ENCODE peak calls at places on chromosomes 5 and 9, in eight cellular contexts. One of them, this sample, is unnamed.

GRCh38 chr5:81181576-81182316 is 51.4 kb upstream of the CKMT2 start:
- DNase-seq in left ventricle myocardium inferior: no peak
- DNase-seq in gastrocnemius medialis: no peak
- DNase-seq in CD4-positive, alpha-beta T cell: no peak
- DNase-seq in breast epithelium: no peak
- DNase-seq in GM12864: no peak
- DNase-seq in endothelial cell: no peak
- DNase-seq in GM13976: no peak
- DNase-seq in this sample: no peak

GRCh38 chr5:10352404-10353240 is 873 bp upstream of the MARCHF6 start:
- DNase-seq in left ventricle myocardium inferior: no peak
- DNase-seq in gastrocnemius medialis: peak; percentile 31
- DNase-seq in CD4-positive, alpha-beta T cell: no peak
- DNase-seq in breast epithelium: no peak
- DNase-seq in GM12864: peak; percentile 48
- DNase-seq in endothelial cell: peak; percentile 21
- DNase-seq in GM13976: no peak
- DNase-seq in this sample: peak; percentile 53

GRCh38 chr5:64637144-64637543 is 53.2 kb upstream of the SHISAL2B start:
- DNase-seq in left ventricle myocardium inferior: no peak
- DNase-seq in gastrocnemius medialis: no peak
- DNase-seq in CD4-positive, alpha-beta T cell: no peak
- DNase-seq in breast epithelium: no peak
- DNase-seq in GM12864: peak; percentile 2
- DNase-seq in endothelial cell: no peak
- DNase-seq in GM13976: no peak
- DNase-seq in this sample: no peak

GRCh38 chr5:10300246-10300645 is 7.5 kb downstream of the CMBL start:
- DNase-seq in left ventricle myocardium inferior: no peak
- DNase-seq in gastrocnemius medialis: no peak
- DNase-seq in CD4-positive, alpha-beta T cell: no peak
- DNase-seq in breast epithelium: no peak
- DNase-seq in GM12864: no peak
- DNase-seq in endothelial cell: no peak
- DNase-seq in GM13976: no peak
- DNase-seq in this sample: no peak

GRCh38 chr9:33161011-33161588 is 6.0 kb downstream of the B4GALT1 start:
- DNase-seq in left ventricle myocardium inferior: peak; percentile 53
- DNase-seq in gastrocnemius medialis: peak; percentile 53
- DNase-seq in CD4-positive, alpha-beta T cell: peak; percentile 37
- DNase-seq in breast epithelium: no peak
- DNase-seq in GM12864: no peak
- DNase-seq in endothelial cell: no peak
- DNase-seq in GM13976: no peak
- DNase-seq in this sample: no peak

GRCh38 chr9:70079364-70080103 is 35.9 kb downstream of the MAMDC2 start:
- DNase-seq in left ventricle myocardium inferior: no peak
- DNase-seq in gastrocnemius medialis: no peak
- DNase-seq in CD4-positive, alpha-beta T cell: no peak
- DNase-seq in breast epithelium: no peak
- DNase-seq in GM12864: no peak
- DNase-seq in endothelial cell: no peak
- DNase-seq in GM13976: no peak
- DNase-seq in this sample: no peak

GRCh38 chr9:126638571-126639132 is 24.9 kb downstream of the LMX1B start:
- DNase-seq in left ventricle myocardium inferior: no peak
- DNase-seq in gastrocnemius medialis: no peak
- DNase-seq in CD4-positive, alpha-beta T cell: no peak
- DNase-seq in breast epithelium: no peak
- DNase-seq in GM12864: no peak
- DNase-seq in endothelial cell: no peak
- DNase-seq in GM13976: no peak
- DNase-seq in this sample: no peak

GRCh38 chr5:30693326-30693725 is 500.2 kb upstream of the CDH6 start:
- DNase-seq in left ventricle myocardium inferior: no peak
- DNase-seq in gastrocnemius medialis: no peak
- DNase-seq in CD4-positive, alpha-beta T cell: no peak
- DNase-seq in breast epithelium: no peak
- DNase-seq in GM12864: no peak
- DNase-seq in endothelial cell: no peak
- DNase-seq in GM13976: no peak
- DNase-seq in this sample: no peak

GRCh38 chr9:94990897-94991561 is 264.5 kb downstream of the AOPEP start:
- DNase-seq in left ventricle myocardium inferior: no peak
- DNase-seq in gastrocnemius medialis: no peak
- DNase-seq in CD4-positive, alpha-beta T cell: no peak
- DNase-seq in breast epithelium: no peak
- DNase-seq in GM12864: no peak
- DNase-seq in endothelial cell: no peak
- DNase-seq in GM13976: no peak
- DNase-seq in this sample: no peak

GRCh38 chr5:75053286-75054109 is 1.1 kb upstream of the GCNT4 start:
- DNase-seq in left ventricle myocardium inferior: peak; percentile 52
- DNase-seq in gastrocnemius medialis: peak; percentile 11
- DNase-seq in CD4-positive, alpha-beta T cell: peak; percentile 48
- DNase-seq in breast epithelium: peak; percentile 68
- DNase-seq in GM12864: no peak
- DNase-seq in endothelial cell: peak; percentile 61
- DNase-seq in GM13976: no peak
- DNase-seq in this sample: peak; percentile 74

GRCh38 chr5:132884548-132884947 is 11.1 kb downstream of the LEAP2 start:
- DNase-seq in left ventricle myocardium inferior: no peak
- DNase-seq in gastrocnemius medialis: no peak
- DNase-seq in CD4-positive, alpha-beta T cell: no peak
- DNase-seq in breast epithelium: no peak
- DNase-seq in GM12864: no peak
- DNase-seq in endothelial cell: no peak
- DNase-seq in GM13976: no peak
- DNase-seq in this sample: no peak

GRCh38 chr5:140821375-140822280 is at the start of gene PCDHA5:
- DNase-seq in left ventricle myocardium inferior: no peak
- DNase-seq in gastrocnemius medialis: no peak
- DNase-seq in CD4-positive, alpha-beta T cell: no peak
- DNase-seq in breast epithelium: no peak
- DNase-seq in GM12864: no peak
- DNase-seq in endothelial cell: no peak
- DNase-seq in GM13976: no peak
- DNase-seq in this sample: no peak

GRCh38 chr5:120789918-120790714 is 326.0 kb downstream of the PRR16 start:
- DNase-seq in left ventricle myocardium inferior: no peak
- DNase-seq in gastrocnemius medialis: no peak
- DNase-seq in CD4-positive, alpha-beta T cell: no peak
- DNase-seq in breast epithelium: no peak
- DNase-seq in GM12864: no peak
- DNase-seq in endothelial cell: no peak
- DNase-seq in GM13976: no peak
- DNase-seq in this sample: no peak

GRCh38 chr5:83925321-83925877 is 204.7 kb upstream of the HAPLN1 start:
- DNase-seq in left ventricle myocardium inferior: no peak
- DNase-seq in gastrocnemius medialis: no peak
- DNase-seq in CD4-positive, alpha-beta T cell: no peak
- DNase-seq in breast epithelium: no peak
- DNase-seq in GM12864: no peak
- DNase-seq in endothelial cell: no peak
- DNase-seq in GM13976: no peak
- DNase-seq in this sample: no peak

GRCh38 chr9:35517136-35517535 is 27.2 kb downstream of the RUSC2 start:
- DNase-seq in left ventricle myocardium inferior: no peak
- DNase-seq in gastrocnemius medialis: no peak
- DNase-seq in CD4-positive, alpha-beta T cell: no peak
- DNase-seq in breast epithelium: no peak
- DNase-seq in GM12864: no peak
- DNase-seq in endothelial cell: no peak
- DNase-seq in GM13976: no peak
- DNase-seq in this sample: no peak

GRCh38 chr5:66796306-66797292 is 200.4 kb downstream of the MAST4 start:
- DNase-seq in left ventricle myocardium inferior: no peak
- DNase-seq in gastrocnemius medialis: no peak
- DNase-seq in CD4-positive, alpha-beta T cell: no peak
- DNase-seq in breast epithelium: no peak
- DNase-seq in GM12864: no peak
- DNase-seq in endothelial cell: no peak
- DNase-seq in GM13976: no peak
- DNase-seq in this sample: no peak

GRCh38 chr9:135199489-135199888 is 112.0 kb downstream of the OLFM1 start:
- DNase-seq in left ventricle myocardium inferior: no peak
- DNase-seq in gastrocnemius medialis: no peak
- DNase-seq in CD4-positive, alpha-beta T cell: no peak
- DNase-seq in breast epithelium: no peak
- DNase-seq in GM12864: no peak
- DNase-seq in endothelial cell: no peak
- DNase-seq in GM13976: no peak
- DNase-seq in this sample: no peak

GRCh38 chr5:103624748-103625147 is 62.2 kb upstream of the NUDT12 start:
- DNase-seq in left ventricle myocardium inferior: no peak
- DNase-seq in gastrocnemius medialis: no peak
- DNase-seq in CD4-positive, alpha-beta T cell: no peak
- DNase-seq in breast epithelium: no peak
- DNase-seq in GM12864: no peak
- DNase-seq in endothelial cell: no peak
- DNase-seq in GM13976: no peak
- DNase-seq in this sample: no peak

GRCh38 chr5:97778451-97778850 is 595.4 kb upstream of the RIOK2 start:
- DNase-seq in left ventricle myocardium inferior: no peak
- DNase-seq in gastrocnemius medialis: no peak
- DNase-seq in CD4-positive, alpha-beta T cell: no peak
- DNase-seq in breast epithelium: no peak
- DNase-seq in GM12864: no peak
- DNase-seq in endothelial cell: no peak
- DNase-seq in GM13976: no peak
- DNase-seq in this sample: no peak

GRCh38 chr9:99403371-99403770 is 181.3 kb downstream of the SEC61B start:
- DNase-seq in left ventricle myocardium inferior: no peak
- DNase-seq in gastrocnemius medialis: no peak
- DNase-seq in CD4-positive, alpha-beta T cell: no peak
- DNase-seq in breast epithelium: no peak
- DNase-seq in GM12864: no peak
- DNase-seq in endothelial cell: no peak
- DNase-seq in GM13976: no peak
- DNase-seq in this sample: no peak

GRCh38 chr5:57889558-57889957 is 406.9 kb upstream of the ACTBL2 start:
- DNase-seq in left ventricle myocardium inferior: no peak
- DNase-seq in gastrocnemius medialis: no peak
- DNase-seq in CD4-positive, alpha-beta T cell: no peak
- DNase-seq in breast epithelium: no peak
- DNase-seq in GM12864: no peak
- DNase-seq in endothelial cell: peak; percentile 21
- DNase-seq in GM13976: no peak
- DNase-seq in this sample: no peak

GRCh38 chr5:57884346-57885102 is 401.9 kb upstream of the ACTBL2 start:
- DNase-seq in left ventricle myocardium inferior: no peak
- DNase-seq in gastrocnemius medialis: no peak
- DNase-seq in CD4-positive, alpha-beta T cell: no peak
- DNase-seq in breast epithelium: no peak
- DNase-seq in GM12864: no peak
- DNase-seq in endothelial cell: no peak
- DNase-seq in GM13976: no peak
- DNase-seq in this sample: no peak

GRCh38 chr5:57891443-57891842 is 408.8 kb upstream of the ACTBL2 start:
- DNase-seq in left ventricle myocardium inferior: no peak
- DNase-seq in gastrocnemius medialis: no peak
- DNase-seq in CD4-positive, alpha-beta T cell: no peak
- DNase-seq in breast epithelium: no peak
- DNase-seq in GM12864: no peak
- DNase-seq in endothelial cell: peak; percentile 19
- DNase-seq in GM13976: no peak
- DNase-seq in this sample: no peak

GRCh38 chr5:57887851-57888621 is 405.4 kb upstream of the ACTBL2 start:
- DNase-seq in left ventricle myocardium inferior: no peak
- DNase-seq in gastrocnemius medialis: no peak
- DNase-seq in CD4-positive, alpha-beta T cell: no peak
- DNase-seq in breast epithelium: no peak
- DNase-seq in GM12864: no peak
- DNase-seq in endothelial cell: peak; percentile 48
- DNase-seq in GM13976: no peak
- DNase-seq in this sample: no peak
- TF ChIP-seq CTCF in left ventricle myocardium inferior: peak; percentile 80
- TF ChIP-seq CTCF in gastrocnemius medialis: peak; percentile 52
- TF ChIP-seq CTCF in CD4-positive, alpha-beta T cell: no peak
- TF ChIP-seq CTCF in breast epithelium: peak; percentile 20
- TF ChIP-seq CTCF in GM12864: peak; percentile 33
- TF ChIP-seq CTCF in endothelial cell: no peak
- TF ChIP-seq CTCF in GM13976: no peak
- TF ChIP-seq CTCF in this sample: peak; percentile 26

GRCh38 chr9:137318565-137318964 is 16.5 kb upstream of the NRARP start:
- DNase-seq in left ventricle myocardium inferior: no peak
- DNase-seq in gastrocnemius medialis: no peak
- DNase-seq in CD4-positive, alpha-beta T cell: no peak
- DNase-seq in breast epithelium: no peak
- DNase-seq in GM12864: no peak
- DNase-seq in endothelial cell: no peak
- DNase-seq in GM13976: no peak
- DNase-seq in this sample: peak; percentile 17

GRCh38 chr9:137319976-137320551 is 18.0 kb upstream of the NRARP start:
- DNase-seq in left ventricle myocardium inferior: peak; percentile 11
- DNase-seq in gastrocnemius medialis: no peak
- DNase-seq in CD4-positive, alpha-beta T cell: no peak
- DNase-seq in breast epithelium: no peak
- DNase-seq in GM12864: no peak
- DNase-seq in endothelial cell: peak; percentile 19
- DNase-seq in GM13976: no peak
- DNase-seq in this sample: no peak

GRCh38 chr9:137317979-137318511 is 16.0 kb upstream of the NRARP start:
- DNase-seq in left ventricle myocardium inferior: peak; percentile 19
- DNase-seq in gastrocnemius medialis: no peak
- DNase-seq in CD4-positive, alpha-beta T cell: no peak
- DNase-seq in breast epithelium: no peak
- DNase-seq in GM12864: no peak
- DNase-seq in endothelial cell: no peak
- DNase-seq in GM13976: peak; percentile 21
- DNase-seq in this sample: no peak

GRCh38 chr9:137319434-137319975 is 17.4 kb upstream of the NRARP start:
- DNase-seq in left ventricle myocardium inferior: peak; percentile 11
- DNase-seq in gastrocnemius medialis: no peak
- DNase-seq in CD4-positive, alpha-beta T cell: no peak
- DNase-seq in breast epithelium: no peak
- DNase-seq in GM12864: no peak
- DNase-seq in endothelial cell: no peak
- DNase-seq in GM13976: peak; percentile 33
- DNase-seq in this sample: no peak

GRCh38 chr9:137318976-137319375 is 16.9 kb upstream of the NRARP start:
- DNase-seq in left ventricle myocardium inferior: peak; percentile 67
- DNase-seq in gastrocnemius medialis: no peak
- DNase-seq in CD4-positive, alpha-beta T cell: no peak
- DNase-seq in breast epithelium: peak; percentile 50
- DNase-seq in GM12864: no peak
- DNase-seq in endothelial cell: peak; percentile 58
- DNase-seq in GM13976: no peak
- DNase-seq in this sample: no peak
- TF ChIP-seq CTCF in left ventricle myocardium inferior: peak; percentile 66
- TF ChIP-seq CTCF in gastrocnemius medialis: peak; percentile 55
- TF ChIP-seq CTCF in CD4-positive, alpha-beta T cell: no peak
- TF ChIP-seq CTCF in breast epithelium: no peak
- TF ChIP-seq CTCF in GM12864: no peak
- TF ChIP-seq CTCF in endothelial cell: no peak
- TF ChIP-seq CTCF in GM13976: no peak
- TF ChIP-seq CTCF in this sample: no peak

GRCh38 chr5:179166886-179167841 is 107.0 kb downstream of the ZNF354C start:
- DNase-seq in left ventricle myocardium inferior: peak; percentile 36
- DNase-seq in gastrocnemius medialis: no peak
- DNase-seq in CD4-positive, alpha-beta T cell: peak; percentile 49
- DNase-seq in breast epithelium: no peak
- DNase-seq in GM12864: no peak
- DNase-seq in endothelial cell: peak; percentile 72
- DNase-seq in GM13976: peak; percentile 77
- DNase-seq in this sample: peak; percentile 81
- TF ChIP-seq CTCF in left ventricle myocardium inferior: peak; percentile 98
- TF ChIP-seq CTCF in gastrocnemius medialis: peak; percentile 72
- TF ChIP-seq CTCF in CD4-positive, alpha-beta T cell: peak; percentile 70
- TF ChIP-seq CTCF in breast epithelium: peak; percentile 33
- TF ChIP-seq CTCF in GM12864: peak; percentile 75
- TF ChIP-seq CTCF in endothelial cell: peak; percentile 99
- TF ChIP-seq CTCF in GM13976: peak; percentile 57
- TF ChIP-seq CTCF in this sample: peak; percentile 92

GRCh38 chr5:118796081-118796480 is 192.3 kb downstream of the DTWD2 start:
- DNase-seq in left ventricle myocardium inferior: no peak
- DNase-seq in gastrocnemius medialis: no peak
- DNase-seq in CD4-positive, alpha-beta T cell: no peak
- DNase-seq in breast epithelium: no peak
- DNase-seq in GM12864: no peak
- DNase-seq in endothelial cell: no peak
- DNase-seq in GM13976: no peak
- DNase-seq in this sample: no peak
- TF ChIP-seq CTCF in left ventricle myocardium inferior: no peak
- TF ChIP-seq CTCF in gastrocnemius medialis: no peak
- TF ChIP-seq CTCF in CD4-positive, alpha-beta T cell: no peak
- TF ChIP-seq CTCF in breast epithelium: no peak
- TF ChIP-seq CTCF in GM12864: no peak
- TF ChIP-seq CTCF in endothelial cell: no peak
- TF ChIP-seq CTCF in GM13976: no peak
- TF ChIP-seq CTCF in this sample: no peak